ENCODE peak calls at places on chromosome 19, in five cellular contexts. G, S, V, J and A are unnamed samples.

GRCh38 chr19:49366110-49366509 is 2.4 kb downstream of the DKKL1 start:
- DNase-seq in G (no peak), S (no peak), V (no peak), J (no peak), A (no peak)

GRCh38 chr19:32017341-32017948 is 328.0 kb upstream of the ZNF507 start:
- DNase-seq in G (no peak), S (no peak), V (no peak), J (no peak), A (no peak)

GRCh38 chr19:38538793-38539528 is 78.8 kb downstream of the MAP4K1 start:
- DNase-seq in G (no peak), S (no peak), V (no peak), J (no peak), A (no peak)

GRCh38 chr19:41872775-41873647 is 4.1 kb upstream of the CD79A start:
- DNase-seq in G (peak), S (peak), V (peak), J (no peak), A (no peak)

GRCh38 chr19:8334458-8335342 is 8.4 kb downstream of the KANK3 start:
- DNase-seq in G (peak), S (no peak), V (peak), J (peak), A (no peak)

GRCh38 chr19:6119031-6119430 is 8.7 kb upstream of the RFX2 start:
- DNase-seq in G (no peak), S (no peak), V (no peak), J (no peak), A (no peak)

GRCh38 chr19:32351807-32352630 is 6.6 kb downstream of the ZNF507 start:
- DNase-seq in G (no peak), S (no peak), V (no peak), J (no peak), A (no peak)

GRCh38 chr19:4052993-4053422 is 13.7 kb downstream of the ZBTB7A start:
- DNase-seq in G (peak), S (no peak), V (no peak), J (no peak), A (no peak)

GRCh38 chr19:46635920-46636761 is at the start of gene GNG8:
- DNase-seq in G (no peak), S (no peak), V (no peak), J (peak), A (no peak)

GRCh38 chr19:6521718-6522646 is 8.8 kb upstream of the TNFSF9 start:
- DNase-seq in G (no peak), S (no peak), V (no peak), J (peak), A (peak)

GRCh38 chr19:55206664-55207500 is 2.4 kb downstream of the PTPRH start:
- DNase-seq in G (peak), S (no peak), V (peak), J (peak), A (no peak)

GRCh38 chr19:19149402-19149801 is 11.1 kb upstream of the TMEM161A start:
- DNase-seq in G (no peak), S (no peak), V (no peak), J (no peak), A (no peak)

GRCh38 chr19:1871630-1872029 is 8.3 kb upstream of the KLF16 start:
- DNase-seq in G (no peak), S (no peak), V (no peak), J (no peak), A (no peak)

GRCh38 chr19:55467236-55468053 is 2.9 kb upstream of the C19orf85 start:
- DNase-seq in G (peak), S (no peak), V (peak), J (peak), A (no peak)

GRCh38 chr19:36008336-36008978 is at the start of gene SYNE4:
- DNase-seq in G (peak), S (no peak), V (no peak), J (no peak), A (no peak)

GRCh38 chr19:49845433-49845832 is 5.5 kb upstream of the PTOV1 start:
- DNase-seq in G (no peak), S (no peak), V (no peak), J (no peak), A (no peak)

GRCh38 chr19:27794444-27795042 is 1418.4 kb downstream of the UQCRFS1 start:
- DNase-seq in G (peak), S (no peak), V (no peak), J (peak), A (no peak)

GRCh38 chr19:33613601-33614000 is 8.2 kb upstream of the CHST8 start:
- DNase-seq in G (no peak), S (no peak), V (no peak), J (no peak), A (no peak)

DNA sequence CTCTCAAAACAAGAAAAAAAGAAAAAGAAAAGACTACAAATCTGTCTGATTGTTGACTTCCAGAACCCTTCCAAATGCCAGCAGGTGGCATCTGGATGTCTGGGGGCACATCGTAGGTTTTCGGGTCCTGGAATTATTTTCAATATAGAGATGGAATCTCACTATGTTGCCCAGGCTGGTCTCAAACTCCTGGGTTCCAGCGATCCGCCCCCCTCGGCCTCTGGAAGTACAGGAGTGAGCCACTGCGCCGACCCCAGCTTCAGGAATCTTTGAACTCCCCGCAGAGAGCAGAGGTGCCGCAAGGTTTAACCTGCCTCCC is 567 bp upstream of the B3GNT3 start:
- DNase-seq in G (no peak), S (no peak), V (no peak), J (no peak), A (no peak)
- TF ChIP-seq HDAC2 in G (no peak), S (no peak), V (no peak), J (no peak), A (no peak)

GRCh38 chr19:34963531-34964406 is at the start of gene ZNF792:
- DNase-seq in G (peak), S (peak), V (peak), J (peak), A (no peak)
- TF ChIP-seq HDAC2 in G (no peak), S (no peak), V (no peak), J (no peak), A (no peak)

GRCh38 chr19:58585442-58586130 is 12.5 kb upstream of the MZF1 start:
- DNase-seq in G (no peak), S (no peak), V (no peak), J (no peak), A (no peak)

GRCh38 chr19:58582985-58583384 is 9.8 kb upstream of the MZF1 start:
- DNase-seq in G (no peak), S (no peak), V (no peak), J (no peak), A (no peak)

GRCh38 chr19:58581227-58582141 is 8.3 kb upstream of the MZF1 start:
- DNase-seq in G (peak), S (peak), V (peak), J (peak), A (no peak)

GRCh38 chr19:58586131-58586765 is 13.1 kb upstream of the MZF1 start:
- DNase-seq in G (no peak), S (no peak), V (no peak), J (peak), A (no peak)

GRCh38 chr19:58584498-58585441 is 11.6 kb upstream of the MZF1 start:
- DNase-seq in G (no peak), S (no peak), V (no peak), J (peak), A (no peak)
- TF ChIP-seq HDAC2 in G (no peak), S (no peak), V (no peak), J (peak), A (no peak)

GRCh38 chr19:11692127-11692790 is 46.5 kb downstream of the ZNF823 start:
- DNase-seq in G (peak), S (no peak), V (no peak), J (no peak), A (no peak)
- TF ChIP-seq HDAC2 in G (no peak), S (no peak), V (no peak), J (no peak), A (no peak)

DNA sequence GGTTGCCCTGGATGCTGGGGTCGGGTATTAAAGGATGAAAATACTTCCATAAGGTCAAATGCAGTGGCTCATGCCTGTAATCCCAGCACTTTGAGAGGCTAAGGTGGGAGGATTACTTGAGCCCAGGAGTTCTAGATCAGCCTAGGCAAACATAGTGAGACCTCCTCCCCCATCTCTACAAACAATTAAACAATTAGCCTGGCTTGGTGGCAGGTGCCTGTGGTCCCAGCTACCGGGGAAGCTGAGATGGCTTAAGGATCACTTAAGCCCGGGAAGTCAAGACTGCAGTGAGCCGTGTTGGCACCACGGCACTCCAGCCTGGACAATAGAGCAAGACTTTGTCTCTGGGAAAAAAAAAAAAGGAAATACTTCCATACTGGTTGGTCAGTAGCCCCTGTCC is 1.5 kb downstream of the KLK11 start:
- DNase-seq in G (no peak), S (no peak), V (no peak), J (no peak), A (no peak)
- TF ChIP-seq HDAC2 in G (no peak), S (no peak), V (no peak), J (no peak), A (no peak)

GRCh38 chr19:14440049-14440448 is 6.9 kb downstream of the PKN1 start:
- DNase-seq in G (no peak), S (no peak), V (no peak), J (peak), A (peak)
- TF ChIP-seq HDAC2 in G (no peak), S (no peak), V (no peak), J (peak), A (no peak)

GRCh38 chr19:853014-853553 is 981 bp downstream of the ELANE start:
- DNase-seq in G (no peak), S (no peak), V (no peak), J (no peak), A (no peak)

GRCh38 chr19:850979-851335 is 1.1 kb upstream of the ELANE start:
- DNase-seq in G (no peak), S (no peak), V (no peak), J (no peak), A (no peak)

GRCh38 chr19:854549-854948 is 2.4 kb downstream of the ELANE start:
- DNase-seq in G (no peak), S (no peak), V (no peak), J (no peak), A (no peak)

GRCh38 chr19:850221-850978 is 1.7 kb upstream of the ELANE start:
- DNase-seq in G (no peak), S (no peak), V (peak), J (peak), A (no peak)

GRCh38 chr19:852136-853013 is at the start of gene ELANE:
- DNase-seq in G (no peak), S (no peak), V (no peak), J (no peak), A (no peak)
- TF ChIP-seq HDAC2 in G (no peak), S (no peak), V (no peak), J (no peak), A (no peak)